ENCODE peak calls at places on chromosome 1, in five cellular contexts. K is CD8-positive, alpha-beta memory T cell; Q is colonic mucosa; I is A549; T is lower lobe of right lung. M is an unnamed sample. For H3K4me1, the result is how much of the 10 kb centered on the place peaks cover.

GRCh38 chr1:85027242-85027983 is 20.9 kb downstream of the MCOLN3 start:
- DNase-seq in K (no peak), Q (no peak), I (no peak), T (no peak), M (no peak)

GRCh38 chr1:247331526-247332214 is at the start of gene ZNF496:
- DNase-seq in K (peak), Q (peak), I (peak), T (peak), M (peak)

GRCh38 chr1:201877877-201878339 is 10.8 kb upstream of the SHISA4 start:
- DNase-seq in K (no peak), Q (no peak), I (peak), T (no peak), M (no peak)

GRCh38 chr1:24754229-24754628 is 9.0 kb downstream of the CLIC4 start:
- DNase-seq in K (no peak), Q (no peak), I (no peak), T (no peak), M (no peak)

GRCh38 chr1:176110203-176110602 is 96.9 kb downstream of the COP1 start:
- DNase-seq in K (no peak), Q (no peak), I (no peak), T (no peak), M (no peak)

GRCh38 chr1:66070491-66070890 is 277.8 kb downstream of the PDE4B start:
- DNase-seq in K (no peak), Q (no peak), I (no peak), T (no peak), M (no peak)

GRCh38 chr1:3530931-3531818 is 76.7 kb downstream of the ARHGEF16 start:
- DNase-seq in K (peak), Q (peak), I (peak), T (peak), M (peak)

GRCh38 chr1:247114351-247115140 is 10.4 kb upstream of the ZNF669 start:
- DNase-seq in K (no peak), Q (no peak), I (no peak), T (no peak), M (no peak)

GRCh38 chr1:23558872-23559135 is 497 bp downstream of the ID3 start:
- DNase-seq in K (no peak), Q (no peak), I (no peak), T (no peak), M (no peak)

GRCh38 chr1:23556661-23557470 is 2.4 kb downstream of the ID3 start:
- DNase-seq in K (no peak), Q (no peak), I (peak), T (no peak), M (no peak)

GRCh38 chr1:23555949-23556640 is 3.2 kb downstream of the ID3 start:
- DNase-seq in K (no peak), Q (peak), I (no peak), T (no peak), M (no peak)

GRCh38 chr1:23558140-23558871 is 995 bp downstream of the ID3 start:
- DNase-seq in K (no peak), Q (peak), I (no peak), T (peak), M (peak)

GRCh38 chr1:23557471-23558124 is 1.7 kb downstream of the ID3 start:
- DNase-seq in K (no peak), Q (peak), I (no peak), T (no peak), M (no peak)
- H3K27ac ChIP-seq in K (peak), Q (peak), I (peak), T (peak), M (peak)

DNA sequence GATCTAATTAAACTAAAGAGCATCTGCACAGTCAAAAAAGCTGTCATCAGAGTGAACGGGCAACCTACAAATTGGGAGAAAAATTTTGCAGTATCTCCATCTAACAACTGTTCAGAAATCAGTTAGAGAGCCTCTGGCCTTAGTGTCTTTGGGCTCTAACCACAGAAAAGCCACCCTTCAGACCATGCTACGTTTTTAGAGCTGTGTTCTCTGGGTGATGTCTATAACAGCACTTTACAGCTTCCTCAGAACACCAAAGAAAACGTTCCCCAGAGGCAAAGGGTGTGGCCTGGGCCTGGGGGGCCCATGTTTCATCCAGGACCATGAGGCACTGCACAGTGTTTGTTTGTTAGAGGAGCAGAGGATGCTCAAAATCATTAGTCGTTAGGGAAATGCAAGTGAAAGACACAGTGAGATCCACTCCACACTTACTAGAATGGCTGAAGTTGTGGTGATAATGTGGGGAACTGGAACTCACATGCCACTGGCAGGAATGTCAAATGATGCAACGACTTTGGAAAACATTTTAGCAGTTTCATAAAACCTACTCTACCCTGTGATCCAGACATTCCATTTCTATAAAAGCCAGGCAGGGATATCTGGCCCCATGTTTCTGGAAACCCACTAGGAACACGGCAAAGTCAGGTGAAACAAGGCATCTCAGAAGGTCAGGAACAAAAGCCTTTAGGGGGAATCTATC is 250.4 kb upstream of the HOOK1 start:
- DNase-seq in K (no peak), Q (no peak), I (no peak), T (no peak), M (no peak)
- H3K4me1 ChIP-seq in K (under half), Q (under half), I (under half), T (under half), M (under half)

DNA sequence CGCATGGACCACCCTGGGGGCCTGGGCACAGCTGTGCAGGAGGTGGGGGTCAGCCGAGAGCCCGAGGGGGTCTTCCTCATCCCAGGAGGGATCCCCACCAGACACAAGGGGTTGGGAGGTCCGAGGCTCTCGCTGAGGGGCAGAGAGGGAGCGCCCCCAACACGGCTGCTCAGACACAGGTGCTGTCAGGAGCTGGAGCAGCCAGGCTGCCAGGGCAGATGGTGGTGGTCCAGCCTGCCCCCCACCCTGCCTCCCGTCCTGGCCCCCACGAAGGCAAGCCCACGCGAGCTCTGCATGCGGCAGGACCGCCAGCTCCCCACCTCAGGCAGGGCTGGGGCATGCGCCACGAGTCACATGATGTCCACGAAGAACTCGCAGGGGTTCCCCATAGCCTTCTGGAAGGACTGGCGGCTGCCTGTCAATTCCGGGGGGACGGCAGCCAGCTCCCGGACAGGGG is 4.7 kb downstream of the TAS1R3 start:
- DNase-seq in K (no peak), Q (no peak), I (no peak), T (no peak), M (no peak)
- H3K27ac ChIP-seq in K (no peak), Q (no peak), I (no peak), T (no peak), M (no peak)

GRCh38 chr1:203180611-203181330 is 5.1 kb upstream of the MYBPH start:
- DNase-seq in K (no peak), Q (no peak), I (no peak), T (no peak), M (no peak)
- H3K4me1 ChIP-seq in K (under half), Q (under half), I (under half), T (under half), M (under half)

DNA sequence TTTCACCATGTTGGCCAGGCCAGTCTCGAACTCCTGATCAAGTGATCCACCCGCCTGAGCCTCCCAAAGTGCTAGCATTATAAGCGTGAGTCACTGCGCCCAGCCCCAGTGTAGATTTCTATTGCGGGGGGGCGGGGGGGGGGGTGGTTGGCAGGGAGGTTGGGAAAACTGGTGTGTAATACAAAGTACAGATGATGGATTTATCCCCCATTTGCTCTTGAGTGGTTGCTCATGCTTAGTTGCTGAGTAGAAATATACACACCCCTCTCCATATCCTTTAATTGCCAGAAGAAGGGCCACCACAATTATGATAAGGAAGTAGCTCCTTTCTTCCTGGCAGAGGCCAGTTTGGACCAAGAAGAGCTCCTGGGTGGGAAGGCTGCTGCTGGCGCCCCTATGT is 55.1 kb downstream of the MRPL37 start:
- DNase-seq in K (no peak), Q (no peak), I (no peak), T (no peak), M (no peak)
- H3K27ac ChIP-seq in K (no peak), Q (no peak), I (no peak), T (no peak), M (no peak)

DNA sequence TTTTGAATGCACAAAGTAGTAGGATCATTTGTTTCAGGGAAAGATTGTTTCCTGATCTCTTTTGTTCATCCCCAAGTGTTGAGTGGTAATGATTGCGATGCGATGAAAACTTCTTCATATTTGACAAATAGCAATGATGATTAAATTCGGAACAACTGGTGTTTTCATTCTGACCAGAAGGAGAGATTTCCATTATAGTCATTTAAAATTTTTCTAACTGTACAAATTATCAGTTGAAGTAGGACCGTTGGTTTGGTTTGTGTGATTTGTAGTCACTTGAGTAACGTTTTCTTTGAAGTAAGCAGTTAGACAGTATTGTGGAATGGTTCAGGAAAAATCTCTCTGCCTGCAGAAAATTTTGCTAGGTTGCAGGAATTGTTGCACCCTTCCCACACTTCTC is 5.9 kb downstream of the NFYC start:
- DNase-seq in K (no peak), Q (no peak), I (no peak), T (no peak), M (no peak)
- H3K4me1 ChIP-seq in K (half or more), Q (under half), I (under half), T (half or more), M (under half)

GRCh38 chr1:11924334-11925195 is 1.7 kb downstream of the KIAA2013 start:
- DNase-seq in K (no peak), Q (peak), I (no peak), T (no peak), M (no peak)
- H3K27ac ChIP-seq in K (peak), Q (peak), I (peak), T (no peak), M (no peak)

GRCh38 chr1:98325646-98326441 is 335.7 kb upstream of the SNX7 start:
- DNase-seq in K (no peak), Q (peak), I (no peak), T (no peak), M (peak)

GRCh38 chr1:98321191-98321590 is 340.3 kb upstream of the SNX7 start:
- DNase-seq in K (no peak), Q (no peak), I (no peak), T (no peak), M (no peak)

GRCh38 chr1:98323906-98324358 is 337.6 kb upstream of the SNX7 start:
- DNase-seq in K (peak), Q (peak), I (peak), T (no peak), M (no peak)

GRCh38 chr1:98323396-98323795 is 338.1 kb upstream of the SNX7 start:
- DNase-seq in K (no peak), Q (no peak), I (peak), T (no peak), M (no peak)

DNA sequence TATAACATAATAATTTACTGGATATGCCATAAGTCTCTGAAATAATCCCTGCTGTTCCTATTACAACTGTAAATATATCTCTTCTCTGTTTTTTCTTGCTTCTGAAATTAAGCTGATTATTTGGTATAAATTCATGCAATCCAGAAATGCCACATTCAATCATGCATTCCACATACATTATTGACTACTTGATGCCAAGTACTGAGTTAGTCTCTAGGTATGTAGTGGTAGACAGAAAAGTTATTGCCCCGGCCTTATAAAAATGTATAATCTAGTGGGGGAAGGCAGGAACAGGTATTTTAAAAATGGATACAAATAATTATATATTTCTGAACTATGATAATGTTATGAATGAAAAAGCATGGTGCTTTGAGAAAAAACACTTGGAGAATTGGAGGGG is 338.6 kb upstream of the SNX7 start:
- DNase-seq in K (no peak), Q (no peak), I (no peak), T (no peak), M (no peak)
- H3K4me1 ChIP-seq in K (under half), Q (under half), I (under half), T (under half), M (under half)

GRCh38 chr1:167514278-167514677 is 4.1 kb downstream of the CD247 start:
- DNase-seq in K (no peak), Q (no peak), I (no peak), T (no peak), M (no peak)
- H3K27ac ChIP-seq in K (no peak), Q (no peak), I (no peak), T (no peak), M (no peak)